ENCODE peak calls at places on chromosome 10, in seven cellular contexts. Y is NCI-H345, O is astrocyte of the spinal cord, C is KBM-7, G is bronchial epithelial cell, Q is skeletal muscle cell, A is heart left ventricle. T is an unnamed sample.

GRCh38 chr10:68734349-68734748 is 13.3 kb downstream of the CCAR1 start:
- DNase-seq in Y (no peak), O (no peak), C (no peak), G (no peak), Q (no peak), A (no peak), T (no peak)

GRCh38 chr10:70579234-70580002 is 23.1 kb downstream of the PRF1 start:
- DNase-seq in Y (no peak), O (no peak), C (no peak), G (no peak), Q (no peak), A (no peak), T (no peak)

GRCh38 chr10:29922904-29923303 is 136.5 kb downstream of the JCAD start:
- DNase-seq in Y (no peak), O (no peak), C (no peak), G (no peak), Q (no peak), A (no peak), T (no peak)

GRCh38 chr10:48551796-48552591 is 52.9 kb downstream of the ARHGAP22 start:
- DNase-seq in Y (peak), O (peak), C (peak), G (peak), Q (no peak), A (peak), T (peak)

GRCh38 chr10:102384606-102385429 is 10.7 kb upstream of the NFKB2 start:
- DNase-seq in Y (no peak), O (no peak), C (peak), G (no peak), Q (peak), A (no peak), T (no peak)

GRCh38 chr10:117442944-117443676 is 67.9 kb upstream of the PDZD8 start:
- DNase-seq in Y (no peak), O (peak), C (peak), G (peak), Q (peak), A (peak), T (peak)

GRCh38 chr10:124680675-124681074 is 63.5 kb downstream of the FAM53B start:
- DNase-seq in Y (no peak), O (no peak), C (no peak), G (no peak), Q (no peak), A (no peak), T (no peak)

GRCh38 chr10:130559213-130559944 is 423.2 kb downstream of the GLRX3 start:
- DNase-seq in Y (no peak), O (no peak), C (no peak), G (no peak), Q (no peak), A (no peak), T (no peak)

GRCh38 chr10:8691498-8692017 is 637.1 kb downstream of the GATA3 start:
- DNase-seq in Y (no peak), O (no peak), C (no peak), G (peak), Q (no peak), A (no peak), T (no peak)

GRCh38 chr10:1359599-1359955 is 303.4 kb downstream of the WDR37 start:
- DNase-seq in Y (no peak), O (no peak), C (no peak), G (no peak), Q (no peak), A (no peak), T (no peak)

GRCh38 chr10:3749597-3750351 is 35.2 kb downstream of the KLF6 start:
- DNase-seq in Y (peak), O (peak), C (no peak), G (peak), Q (peak), A (no peak), T (no peak)

GRCh38 chr10:128064615-128065580 is 61.3 kb downstream of the MKI67 start:
- DNase-seq in Y (no peak), O (peak), C (peak), G (peak), Q (peak), A (peak), T (no peak)

GRCh38 chr10:132957131-132957530 is 14.8 kb upstream of the CFAP46 start:
- DNase-seq in Y (no peak), O (no peak), C (no peak), G (no peak), Q (no peak), A (no peak), T (no peak)

GRCh38 chr10:85786401-85786899 is 580.1 kb downstream of the GRID1 start:
- DNase-seq in Y (no peak), O (no peak), C (peak), G (peak), Q (no peak), A (no peak), T (no peak)

GRCh38 chr10:109386101-109386500 is 537.2 kb downstream of the XPNPEP1 start:
- DNase-seq in Y (no peak), O (no peak), C (no peak), G (no peak), Q (peak), A (no peak), T (no peak)

GRCh38 chr10:119328222-119328621 is 120.9 kb downstream of the GRK5 start:
- DNase-seq in Y (no peak), O (no peak), C (no peak), G (no peak), Q (no peak), A (no peak), T (no peak)

GRCh38 chr10:5645944-5646617 is 20.3 kb downstream of the ASB13 start:
- DNase-seq in Y (no peak), O (no peak), C (no peak), G (no peak), Q (no peak), A (no peak), T (no peak)

GRCh38 chr10:126839094-126839761 is 66.0 kb upstream of the DOCK1 start:
- DNase-seq in Y (peak), O (no peak), C (no peak), G (no peak), Q (no peak), A (no peak), T (peak)

GRCh38 chr10:60757422-60757895 is 20.8 kb upstream of the CDK1 start:
- DNase-seq in Y (no peak), O (no peak), C (no peak), G (no peak), Q (no peak), A (no peak), T (no peak)

GRCh38 chr10:24925799-24926198 is 26.6 kb downstream of the PRTFDC1 start:
- DNase-seq in Y (no peak), O (no peak), C (no peak), G (no peak), Q (no peak), A (no peak), T (no peak)

T was measured in NCI-H774.